ENCODE peak calls at places on chromosomes 11 and 22, in six cellular contexts. One of them, this sample, is unnamed. For H3K4me1, the result is how much of the 10 kb centered on the place peaks cover.

GRCh38 chr22:29813563-29813962 is 24.5 kb downstream of the ASCC2 start:
- DNase-seq in neuronal stem cell: no peak
- DNase-seq in heart right ventricle: no peak
- DNase-seq in kidney: no peak
- DNase-seq in hepatocyte: peak
- DNase-seq in fibroblast of lung: peak
- DNase-seq in this sample: no peak

GRCh38 chr22:45212306-45212709 is 28.4 kb downstream of the KIAA0930 start:
- DNase-seq in neuronal stem cell: no peak
- DNase-seq in heart right ventricle: peak
- DNase-seq in kidney: peak
- DNase-seq in hepatocyte: peak
- DNase-seq in fibroblast of lung: peak
- DNase-seq in this sample: peak

GRCh38 chr22:50262460-50262911 is 1.0 kb upstream of the MAPK12 start:
- DNase-seq in neuronal stem cell: no peak
- DNase-seq in heart right ventricle: no peak
- DNase-seq in kidney: no peak
- DNase-seq in hepatocyte: no peak
- DNase-seq in fibroblast of lung: no peak
- DNase-seq in this sample: peak

GRCh38 chr11:126799974-126800373 is 200.6 kb downstream of the KIRREL3 start:
- DNase-seq in neuronal stem cell: no peak
- DNase-seq in heart right ventricle: no peak
- DNase-seq in kidney: no peak
- DNase-seq in hepatocyte: no peak
- DNase-seq in fibroblast of lung: no peak
- DNase-seq in this sample: peak

GRCh38 chr22:21837184-21837979 is 30.1 kb downstream of the MAPK1 start:
- DNase-seq in neuronal stem cell: peak
- DNase-seq in heart right ventricle: no peak
- DNase-seq in kidney: no peak
- DNase-seq in hepatocyte: peak
- DNase-seq in fibroblast of lung: peak
- DNase-seq in this sample: peak

GRCh38 chr11:1640076-1640946 is 10.7 kb downstream of the KRTAP5-5 start:
- DNase-seq in neuronal stem cell: peak
- DNase-seq in heart right ventricle: no peak
- DNase-seq in kidney: peak
- DNase-seq in hepatocyte: peak
- DNase-seq in fibroblast of lung: peak
- DNase-seq in this sample: peak

GRCh38 chr11:46574656-46575055 is 19.2 kb downstream of the AMBRA1 start:
- DNase-seq in neuronal stem cell: no peak
- DNase-seq in heart right ventricle: no peak
- DNase-seq in kidney: no peak
- DNase-seq in hepatocyte: no peak
- DNase-seq in fibroblast of lung: no peak
- DNase-seq in this sample: no peak

GRCh38 chr11:69209936-69210659 is 54.4 kb downstream of the SMIM38 start:
- DNase-seq in neuronal stem cell: no peak
- DNase-seq in heart right ventricle: no peak
- DNase-seq in kidney: no peak
- DNase-seq in hepatocyte: peak
- DNase-seq in fibroblast of lung: no peak
- DNase-seq in this sample: peak

GRCh38 chr11:287821-288327 is 1.1 kb upstream of the PGGHG start:
- DNase-seq in neuronal stem cell: no peak
- DNase-seq in heart right ventricle: peak
- DNase-seq in kidney: peak
- DNase-seq in hepatocyte: no peak
- DNase-seq in fibroblast of lung: no peak
- DNase-seq in this sample: no peak

GRCh38 chr22:47632646-47633045 is 870.2 kb downstream of the TBC1D22A start:
- DNase-seq in neuronal stem cell: no peak
- DNase-seq in heart right ventricle: no peak
- DNase-seq in kidney: no peak
- DNase-seq in hepatocyte: no peak
- DNase-seq in fibroblast of lung: no peak
- DNase-seq in this sample: no peak

GRCh38 chr11:11279956-11280689 is 72.9 kb downstream of the CSNK2A3 start:
- DNase-seq in neuronal stem cell: no peak
- DNase-seq in heart right ventricle: no peak
- DNase-seq in kidney: no peak
- DNase-seq in hepatocyte: peak
- DNase-seq in fibroblast of lung: peak
- DNase-seq in this sample: peak

GRCh38 chr11:57643802-57644201 is 5.9 kb downstream of the YPEL4 start:
- DNase-seq in neuronal stem cell: no peak
- DNase-seq in heart right ventricle: no peak
- DNase-seq in kidney: no peak
- DNase-seq in hepatocyte: no peak
- DNase-seq in fibroblast of lung: no peak
- DNase-seq in this sample: no peak

GRCh38 chr22:35443338-35443737 is 43.4 kb downstream of the MCM5 start:
- DNase-seq in neuronal stem cell: no peak
- DNase-seq in heart right ventricle: no peak
- DNase-seq in kidney: no peak
- DNase-seq in hepatocyte: no peak
- DNase-seq in fibroblast of lung: no peak
- DNase-seq in this sample: no peak

GRCh38 chr22:21449531-21450319 is 17.5 kb upstream of the TMEM191C start:
- DNase-seq in neuronal stem cell: no peak
- DNase-seq in heart right ventricle: no peak
- DNase-seq in kidney: peak
- DNase-seq in hepatocyte: no peak
- DNase-seq in fibroblast of lung: peak
- DNase-seq in this sample: no peak

GRCh38 chr11:60477035-60477445 is 15.5 kb upstream of the MS4A12 start:
- DNase-seq in neuronal stem cell: no peak
- DNase-seq in heart right ventricle: no peak
- DNase-seq in kidney: no peak
- DNase-seq in hepatocyte: no peak
- DNase-seq in fibroblast of lung: no peak
- DNase-seq in this sample: no peak

GRCh38 chr11:85845052-85845631 is 10.0 kb upstream of the CCDC83 start:
- DNase-seq in neuronal stem cell: no peak
- DNase-seq in heart right ventricle: no peak
- DNase-seq in kidney: no peak
- DNase-seq in hepatocyte: no peak
- DNase-seq in fibroblast of lung: no peak
- DNase-seq in this sample: peak

GRCh38 chr11:74318241-74318932 is 6.9 kb upstream of the P4HA3 start:
- DNase-seq in neuronal stem cell: no peak
- DNase-seq in heart right ventricle: no peak
- DNase-seq in kidney: no peak
- DNase-seq in hepatocyte: no peak
- DNase-seq in fibroblast of lung: peak
- DNase-seq in this sample: peak

GRCh38 chr11:106446302-106446701 is 368.8 kb downstream of the AASDHPPT start:
- DNase-seq in neuronal stem cell: no peak
- DNase-seq in heart right ventricle: no peak
- DNase-seq in kidney: no peak
- DNase-seq in hepatocyte: no peak
- DNase-seq in fibroblast of lung: no peak
- DNase-seq in this sample: no peak

GRCh38 chr11:64976651-64977050 is 4.7 kb upstream of the MAJIN start:
- DNase-seq in neuronal stem cell: no peak
- DNase-seq in heart right ventricle: no peak
- DNase-seq in kidney: no peak
- DNase-seq in hepatocyte: no peak
- DNase-seq in fibroblast of lung: no peak
- DNase-seq in this sample: no peak

GRCh38 chr11:116975661-116976060 is 122.6 kb downstream of the SIK3 start:
- DNase-seq in neuronal stem cell: no peak
- DNase-seq in heart right ventricle: no peak
- DNase-seq in kidney: no peak
- DNase-seq in hepatocyte: no peak
- DNase-seq in fibroblast of lung: no peak
- DNase-seq in this sample: no peak

GRCh38 chr11:120198403-120198786 is 12.4 kb upstream of the OAF start:
- DNase-seq in neuronal stem cell: no peak
- DNase-seq in heart right ventricle: no peak
- DNase-seq in kidney: no peak
- DNase-seq in hepatocyte: no peak
- DNase-seq in fibroblast of lung: no peak
- DNase-seq in this sample: no peak
- H3K27ac ChIP-seq in neuronal stem cell: no peak
- H3K27ac ChIP-seq in heart right ventricle: no peak
- H3K27ac ChIP-seq in kidney: no peak
- H3K27ac ChIP-seq in hepatocyte: peak
- H3K27ac ChIP-seq in fibroblast of lung: no peak
- H3K27ac ChIP-seq in this sample: no peak

DNA sequence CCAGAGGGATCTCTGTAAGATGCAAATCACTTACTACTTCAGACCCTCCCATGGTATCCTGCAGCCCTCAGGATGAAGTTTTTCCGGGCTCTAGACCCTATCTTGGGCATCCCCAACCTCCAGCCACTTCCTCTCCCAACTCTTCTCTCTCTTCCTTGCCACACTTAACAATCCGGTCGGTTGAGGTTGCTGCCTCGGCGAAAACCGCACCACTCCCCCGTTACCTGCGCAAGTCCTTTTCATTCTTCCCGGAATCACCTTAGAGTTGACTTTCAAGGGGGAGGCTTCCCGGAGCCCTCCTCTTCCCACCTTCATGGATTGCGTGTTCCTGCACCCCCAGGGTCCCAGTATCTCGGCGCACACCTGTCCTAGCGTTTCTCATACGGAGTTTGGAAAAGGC is 42.5 kb downstream of the NECTIN1 start:
- DNase-seq in neuronal stem cell: no peak
- DNase-seq in heart right ventricle: no peak
- DNase-seq in kidney: no peak
- DNase-seq in hepatocyte: no peak
- DNase-seq in fibroblast of lung: no peak
- DNase-seq in this sample: no peak
- H3K4me1 ChIP-seq in neuronal stem cell: half or more
- H3K4me1 ChIP-seq in heart right ventricle: under half
- H3K4me1 ChIP-seq in kidney: under half
- H3K4me1 ChIP-seq in hepatocyte: under half
- H3K4me1 ChIP-seq in fibroblast of lung: under half
- H3K4me1 ChIP-seq in this sample: under half

GRCh38 chr22:19879996-19880785 is 25.5 kb upstream of the GNB1L start:
- DNase-seq in neuronal stem cell: no peak
- DNase-seq in heart right ventricle: no peak
- DNase-seq in kidney: peak
- DNase-seq in hepatocyte: no peak
- DNase-seq in fibroblast of lung: no peak
- DNase-seq in this sample: no peak

GRCh38 chr22:19879248-19879575 is 24.5 kb upstream of the GNB1L start:
- DNase-seq in neuronal stem cell: no peak
- DNase-seq in heart right ventricle: no peak
- DNase-seq in kidney: peak
- DNase-seq in hepatocyte: no peak
- DNase-seq in fibroblast of lung: no peak
- DNase-seq in this sample: no peak

GRCh38 chr22:19877626-19878339 is 23.1 kb upstream of the GNB1L start:
- DNase-seq in neuronal stem cell: no peak
- DNase-seq in heart right ventricle: no peak
- DNase-seq in kidney: peak
- DNase-seq in hepatocyte: no peak
- DNase-seq in fibroblast of lung: peak
- DNase-seq in this sample: no peak

GRCh38 chr22:19879651-19879995 is 24.9 kb upstream of the GNB1L start:
- DNase-seq in neuronal stem cell: no peak
- DNase-seq in heart right ventricle: no peak
- DNase-seq in kidney: peak
- DNase-seq in hepatocyte: no peak
- DNase-seq in fibroblast of lung: no peak
- DNase-seq in this sample: peak

DNA sequence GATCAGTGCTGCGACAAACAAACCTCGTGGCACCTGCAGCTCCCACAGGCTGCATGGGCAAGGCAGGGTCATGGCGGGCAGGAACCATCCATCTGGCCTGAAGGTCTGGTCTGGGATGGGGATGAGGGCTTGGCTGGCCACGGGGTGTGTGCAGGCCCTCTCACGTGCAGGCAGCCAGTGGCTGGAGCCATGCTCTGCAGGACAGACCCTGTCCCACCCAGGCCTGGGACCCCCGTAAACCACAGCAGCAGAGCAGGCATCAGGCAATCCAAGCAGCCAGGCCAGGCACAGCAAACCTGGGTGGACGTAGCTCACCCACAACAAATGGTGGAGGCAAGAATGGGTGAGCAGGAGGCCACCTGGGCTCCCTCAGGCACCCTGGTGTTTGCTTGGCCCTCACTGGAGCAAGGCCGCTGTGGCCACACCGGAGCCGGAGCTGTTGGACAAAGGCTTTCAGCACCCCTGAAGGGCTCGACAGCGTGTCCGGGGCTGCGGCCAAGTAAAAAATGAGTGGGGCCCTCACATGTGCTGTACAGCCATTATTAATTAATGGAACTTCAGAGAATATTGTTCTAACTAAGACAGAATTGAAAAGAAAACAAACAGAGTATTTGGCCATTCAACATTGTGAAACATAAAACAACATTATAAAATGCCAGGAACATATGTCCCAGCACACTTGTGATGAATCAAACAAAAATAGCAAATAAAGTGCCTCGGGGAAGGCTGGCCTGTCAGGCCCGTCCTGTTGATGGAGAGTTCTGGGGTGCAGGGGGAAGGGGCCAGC is 24.0 kb upstream of the GNB1L start:
- DNase-seq in neuronal stem cell: no peak
- DNase-seq in heart right ventricle: no peak
- DNase-seq in kidney: peak
- DNase-seq in hepatocyte: no peak
- DNase-seq in fibroblast of lung: peak
- DNase-seq in this sample: peak
- H3K27ac ChIP-seq in neuronal stem cell: no peak
- H3K27ac ChIP-seq in heart right ventricle: no peak
- H3K27ac ChIP-seq in kidney: no peak
- H3K27ac ChIP-seq in hepatocyte: no peak
- H3K27ac ChIP-seq in fibroblast of lung: no peak
- H3K27ac ChIP-seq in this sample: peak

DNA sequence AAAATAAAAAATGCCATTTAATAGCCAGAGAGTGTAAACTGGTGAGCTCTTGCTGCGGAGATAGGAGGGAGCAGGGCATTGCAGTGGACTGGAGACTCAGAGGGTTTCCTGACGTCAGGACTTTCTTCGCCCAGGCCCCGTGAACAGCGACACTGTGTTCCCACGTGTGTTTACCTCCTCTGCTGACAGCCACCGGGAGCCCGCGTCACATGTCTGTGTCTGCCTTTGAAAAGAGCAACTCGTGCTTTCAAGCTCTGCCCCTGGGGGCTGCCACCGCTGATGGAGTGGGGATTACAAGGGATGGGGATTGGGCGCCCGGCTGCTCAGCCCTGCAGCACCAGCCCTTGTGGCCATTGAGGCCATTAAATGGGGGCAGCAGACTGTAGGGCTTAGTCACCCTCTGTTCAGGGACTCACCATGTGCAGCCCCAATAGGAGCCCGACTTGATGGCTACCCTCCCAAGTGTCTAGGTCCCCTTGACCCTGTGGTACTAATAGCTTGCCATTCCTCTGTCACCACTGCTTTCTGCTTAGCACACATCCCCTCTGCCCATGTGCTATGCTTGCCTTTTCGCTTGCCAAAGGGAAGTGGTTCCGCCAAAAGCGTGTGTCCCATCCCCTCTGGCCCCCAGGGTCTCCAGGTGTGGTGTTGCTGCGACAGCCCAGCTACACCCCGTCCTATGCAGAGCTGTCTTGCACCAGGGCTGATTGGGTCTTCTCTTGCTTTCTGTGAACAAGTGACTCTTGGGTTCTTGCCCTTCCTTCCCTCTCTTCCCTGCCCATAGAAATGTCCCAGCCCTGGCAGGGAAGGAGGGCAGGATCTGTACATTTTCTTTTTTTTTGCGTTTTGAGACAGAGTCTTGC is 3.5 kb downstream of the TANGO2 start:
- DNase-seq in neuronal stem cell: no peak
- DNase-seq in heart right ventricle: peak
- DNase-seq in kidney: peak
- DNase-seq in hepatocyte: no peak
- DNase-seq in fibroblast of lung: no peak
- DNase-seq in this sample: no peak
- H3K4me1 ChIP-seq in neuronal stem cell: under half
- H3K4me1 ChIP-seq in heart right ventricle: half or more
- H3K4me1 ChIP-seq in kidney: under half
- H3K4me1 ChIP-seq in hepatocyte: under half
- H3K4me1 ChIP-seq in fibroblast of lung: under half
- H3K4me1 ChIP-seq in this sample: under half

This sample was measured in GM23248.